ENCODE peak calls at places on chromosomes 16 and 17, in seven cellular contexts. One of them, this sample, is unnamed.

GRCh38 chr16:65308506-65308905 is 186.6 kb upstream of the CDH11 start:
- DNase-seq in H1: no peak
- DNase-seq in mesendoderm: no peak
- DNase-seq in trophoblast cell: no peak
- DNase-seq in IMR-90: no peak
- DNase-seq in H9: no peak
- DNase-seq in mesenchymal stem cell: no peak
- DNase-seq in this sample: no peak

GRCh38 chr16:88639231-88640038 is 1.1 kb downstream of the IL17C start:
- DNase-seq in trophoblast cell: peak
- DNase-seq in H9: peak
- DNase-seq in mesendoderm: peak
- DNase-seq in IMR-90: no peak
- DNase-seq in H1: peak
- DNase-seq in mesenchymal stem cell: no peak
- DNase-seq in this sample: no peak

GRCh38 chr16:69005641-69006355 is 99.7 kb upstream of the HAS3 start:
- DNase-seq in mesenchymal stem cell: no peak
- DNase-seq in trophoblast cell: no peak
- DNase-seq in mesendoderm: no peak
- DNase-seq in H1: no peak
- DNase-seq in IMR-90: no peak
- DNase-seq in H9: no peak
- DNase-seq in this sample: no peak

GRCh38 chr17:57892820-57893595 is 43.2 kb upstream of the MRPS23 start:
- DNase-seq in H9: peak
- DNase-seq in mesendoderm: peak
- DNase-seq in trophoblast cell: peak
- DNase-seq in H1: peak
- DNase-seq in mesenchymal stem cell: peak
- DNase-seq in IMR-90: peak
- DNase-seq in this sample: peak

GRCh38 chr16:19771796-19772195 is 53.7 kb downstream of the IQCK start:
- DNase-seq in H1: no peak
- DNase-seq in trophoblast cell: no peak
- DNase-seq in IMR-90: no peak
- DNase-seq in mesenchymal stem cell: no peak
- DNase-seq in mesendoderm: no peak
- DNase-seq in H9: no peak
- DNase-seq in this sample: no peak

GRCh38 chr16:54931041-54931756 is 534 bp downstream of the IRX5 start:
- DNase-seq in trophoblast cell: no peak
- DNase-seq in mesendoderm: peak
- DNase-seq in IMR-90: no peak
- DNase-seq in H9: peak
- DNase-seq in H1: peak
- DNase-seq in mesenchymal stem cell: peak
- DNase-seq in this sample: peak

GRCh38 chr17:9987779-9988585 is 82.9 kb upstream of the RCVRN start:
- DNase-seq in trophoblast cell: no peak
- DNase-seq in H1: peak
- DNase-seq in H9: peak
- DNase-seq in mesendoderm: peak
- DNase-seq in IMR-90: peak
- DNase-seq in mesenchymal stem cell: peak
- DNase-seq in this sample: peak

GRCh38 chr17:3710951-3711383 is 12.7 kb upstream of the HASPIN start:
- DNase-seq in mesendoderm: peak
- DNase-seq in H9: peak
- DNase-seq in trophoblast cell: peak
- DNase-seq in IMR-90: peak
- DNase-seq in H1: no peak
- DNase-seq in mesenchymal stem cell: peak
- DNase-seq in this sample: no peak

GRCh38 chr16:81553080-81553813 is 108.6 kb downstream of the CMIP start:
- DNase-seq in trophoblast cell: no peak
- DNase-seq in mesendoderm: no peak
- DNase-seq in mesenchymal stem cell: no peak
- DNase-seq in H1: no peak
- DNase-seq in IMR-90: peak
- DNase-seq in H9: no peak
- DNase-seq in this sample: no peak

GRCh38 chr17:80008383-80008840 is 27.3 kb downstream of the TBC1D16 start:
- DNase-seq in H1: peak
- DNase-seq in H9: peak
- DNase-seq in mesenchymal stem cell: peak
- DNase-seq in trophoblast cell: peak
- DNase-seq in mesendoderm: peak
- DNase-seq in IMR-90: peak
- DNase-seq in this sample: peak

GRCh38 chr17:33732116-33732515 is 439.0 kb upstream of the ASIC2 start:
- DNase-seq in H9: no peak
- DNase-seq in mesenchymal stem cell: no peak
- DNase-seq in mesendoderm: peak
- DNase-seq in IMR-90: peak
- DNase-seq in trophoblast cell: no peak
- DNase-seq in H1: no peak
- DNase-seq in this sample: peak

GRCh38 chr17:38925263-38925995 is at the start of gene LASP1NB:
- DNase-seq in trophoblast cell: no peak
- DNase-seq in mesendoderm: peak
- DNase-seq in IMR-90: peak
- DNase-seq in mesenchymal stem cell: no peak
- DNase-seq in H9: peak
- DNase-seq in H1: peak
- DNase-seq in this sample: no peak
- H3K4ac ChIP-seq in trophoblast cell: no peak
- H3K4ac ChIP-seq in mesendoderm: no peak
- H3K4ac ChIP-seq in IMR-90: peak
- H3K4ac ChIP-seq in mesenchymal stem cell: no peak
- H3K4ac ChIP-seq in H9: no peak
- H3K4ac ChIP-seq in H1: no peak
- H3K4ac ChIP-seq in this sample: no peak

GRCh38 chr17:76153640-76154039 is 12.6 kb upstream of the FOXJ1 start:
- DNase-seq in IMR-90: peak
- DNase-seq in mesendoderm: peak
- DNase-seq in H1: no peak
- DNase-seq in trophoblast cell: no peak
- DNase-seq in H9: peak
- DNase-seq in mesenchymal stem cell: peak
- DNase-seq in this sample: no peak

GRCh38 chr17:76152580-76152979 is 11.5 kb upstream of the FOXJ1 start:
- DNase-seq in mesendoderm: peak
- DNase-seq in H9: peak
- DNase-seq in H1: no peak
- DNase-seq in trophoblast cell: no peak
- DNase-seq in IMR-90: no peak
- DNase-seq in mesenchymal stem cell: no peak
- DNase-seq in this sample: no peak

GRCh38 chr17:76150712-76151622 is 9.9 kb upstream of the FOXJ1 start:
- DNase-seq in mesenchymal stem cell: no peak
- DNase-seq in trophoblast cell: no peak
- DNase-seq in IMR-90: no peak
- DNase-seq in H9: peak
- DNase-seq in H1: no peak
- DNase-seq in mesendoderm: no peak
- DNase-seq in this sample: no peak

GRCh38 chr17:76153202-76153601 is 12.2 kb upstream of the FOXJ1 start:
- DNase-seq in IMR-90: no peak
- DNase-seq in mesendoderm: peak
- DNase-seq in mesenchymal stem cell: no peak
- DNase-seq in trophoblast cell: no peak
- DNase-seq in H9: peak
- DNase-seq in H1: no peak
- DNase-seq in this sample: no peak

GRCh38 chr17:76151896-76152454 is 10.9 kb upstream of the FOXJ1 start:
- DNase-seq in H9: peak
- DNase-seq in mesendoderm: no peak
- DNase-seq in H1: no peak
- DNase-seq in IMR-90: no peak
- DNase-seq in trophoblast cell: no peak
- DNase-seq in mesenchymal stem cell: no peak
- DNase-seq in this sample: no peak
- H2BK120ac ChIP-seq in H9: no peak
- H2BK120ac ChIP-seq in mesendoderm: no peak
- H2BK120ac ChIP-seq in H1: no peak
- H2BK120ac ChIP-seq in IMR-90: no peak
- H2BK120ac ChIP-seq in trophoblast cell: no peak
- H2BK120ac ChIP-seq in mesenchymal stem cell: no peak
- H2BK120ac ChIP-seq in this sample: no peak

GRCh38 chr17:16954541-16954940 is 17.4 kb downstream of the TNFRSF13B start:
- DNase-seq in IMR-90: no peak
- DNase-seq in mesendoderm: no peak
- DNase-seq in trophoblast cell: no peak
- DNase-seq in mesenchymal stem cell: no peak
- DNase-seq in H1: peak
- DNase-seq in H9: no peak
- DNase-seq in this sample: no peak
- H3K4ac ChIP-seq in IMR-90: no peak
- H3K4ac ChIP-seq in mesendoderm: no peak
- H3K4ac ChIP-seq in trophoblast cell: no peak
- H3K4ac ChIP-seq in mesenchymal stem cell: no peak
- H3K4ac ChIP-seq in H1: no peak
- H3K4ac ChIP-seq in H9: no peak
- H3K4ac ChIP-seq in this sample: no peak

GRCh38 chr16:71674229-71674628 is 48.2 kb downstream of the MARVELD3 start:
- DNase-seq in H9: no peak
- DNase-seq in H1: no peak
- DNase-seq in mesenchymal stem cell: no peak
- DNase-seq in mesendoderm: no peak
- DNase-seq in trophoblast cell: no peak
- DNase-seq in IMR-90: no peak
- DNase-seq in this sample: no peak
- H2BK120ac ChIP-seq in H9: no peak
- H2BK120ac ChIP-seq in H1: no peak
- H2BK120ac ChIP-seq in mesenchymal stem cell: no peak
- H2BK120ac ChIP-seq in mesendoderm: no peak
- H2BK120ac ChIP-seq in trophoblast cell: no peak
- H2BK120ac ChIP-seq in IMR-90: no peak
- H2BK120ac ChIP-seq in this sample: no peak

GRCh38 chr17:68943123-68943811 is 11.9 kb downstream of the ABCA8 start:
- DNase-seq in mesenchymal stem cell: no peak
- DNase-seq in IMR-90: no peak
- DNase-seq in mesendoderm: no peak
- DNase-seq in trophoblast cell: no peak
- DNase-seq in H9: no peak
- DNase-seq in H1: no peak
- DNase-seq in this sample: no peak

GRCh38 chr17:68942389-68942788 is 12.8 kb downstream of the ABCA8 start:
- DNase-seq in H9: no peak
- DNase-seq in IMR-90: no peak
- DNase-seq in mesendoderm: no peak
- DNase-seq in H1: no peak
- DNase-seq in trophoblast cell: no peak
- DNase-seq in mesenchymal stem cell: no peak
- DNase-seq in this sample: no peak

GRCh38 chr17:68939195-68939594 is 16.0 kb downstream of the ABCA8 start:
- DNase-seq in trophoblast cell: no peak
- DNase-seq in mesenchymal stem cell: no peak
- DNase-seq in H1: no peak
- DNase-seq in IMR-90: no peak
- DNase-seq in mesendoderm: no peak
- DNase-seq in H9: no peak
- DNase-seq in this sample: no peak

DNA sequence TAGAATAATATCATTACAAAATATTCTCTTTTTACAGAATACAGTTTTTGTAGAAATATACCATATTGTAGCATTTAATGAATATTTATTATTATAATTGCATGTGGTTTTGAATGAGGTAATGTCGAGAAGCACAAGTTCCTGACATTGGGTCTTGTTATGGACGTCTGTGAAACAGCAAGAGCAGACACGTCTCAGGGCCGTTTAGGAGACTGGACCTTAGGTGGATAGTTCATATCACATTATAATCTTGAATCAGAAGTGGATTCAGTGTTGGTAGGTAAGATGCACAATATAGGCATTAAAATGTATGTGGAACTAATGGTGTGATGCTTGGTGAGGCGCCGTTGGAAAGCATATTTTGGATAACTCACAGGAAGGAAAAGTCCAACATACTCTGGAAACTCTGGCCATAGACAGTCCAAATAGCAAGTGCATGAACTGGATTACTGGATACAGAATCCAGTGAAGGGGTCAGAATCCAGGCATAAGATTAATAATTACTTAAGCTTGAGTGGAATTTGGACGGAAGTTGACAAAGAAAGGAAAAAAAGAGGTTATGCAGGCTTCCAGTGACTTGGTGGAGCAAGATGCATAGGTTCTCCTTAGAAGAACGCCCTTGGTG is 17.2 kb downstream of the ABCA8 start:
- DNase-seq in H9: no peak
- DNase-seq in IMR-90: no peak
- DNase-seq in H1: no peak
- DNase-seq in trophoblast cell: no peak
- DNase-seq in mesenchymal stem cell: no peak
- DNase-seq in mesendoderm: no peak
- DNase-seq in this sample: no peak
- H3K4ac ChIP-seq in H9: no peak
- H3K4ac ChIP-seq in IMR-90: no peak
- H3K4ac ChIP-seq in H1: no peak
- H3K4ac ChIP-seq in trophoblast cell: no peak
- H3K4ac ChIP-seq in mesenchymal stem cell: no peak
- H3K4ac ChIP-seq in mesendoderm: no peak
- H3K4ac ChIP-seq in this sample: no peak

GRCh38 chr16:83682126-83682857 is 125.5 kb upstream of the HSBP1 start:
- DNase-seq in IMR-90: no peak
- DNase-seq in H9: no peak
- DNase-seq in H1: no peak
- DNase-seq in mesenchymal stem cell: peak
- DNase-seq in trophoblast cell: no peak
- DNase-seq in mesendoderm: no peak
- DNase-seq in this sample: no peak

GRCh38 chr16:83689385-83689831 is 118.4 kb upstream of the HSBP1 start:
- DNase-seq in mesenchymal stem cell: peak
- DNase-seq in H1: no peak
- DNase-seq in trophoblast cell: peak
- DNase-seq in mesendoderm: peak
- DNase-seq in H9: no peak
- DNase-seq in IMR-90: peak
- DNase-seq in this sample: no peak

GRCh38 chr16:83682858-83683235 is 124.9 kb upstream of the HSBP1 start:
- DNase-seq in H9: no peak
- DNase-seq in mesenchymal stem cell: peak
- DNase-seq in mesendoderm: no peak
- DNase-seq in H1: no peak
- DNase-seq in IMR-90: no peak
- DNase-seq in trophoblast cell: no peak
- DNase-seq in this sample: no peak

GRCh38 chr16:83686726-83687125 is 121.1 kb upstream of the HSBP1 start:
- DNase-seq in H9: no peak
- DNase-seq in trophoblast cell: no peak
- DNase-seq in mesendoderm: no peak
- DNase-seq in mesenchymal stem cell: no peak
- DNase-seq in H1: no peak
- DNase-seq in IMR-90: no peak
- DNase-seq in this sample: no peak

GRCh38 chr16:83685615-83686165 is 122.1 kb upstream of the HSBP1 start:
- DNase-seq in mesendoderm: no peak
- DNase-seq in trophoblast cell: no peak
- DNase-seq in IMR-90: no peak
- DNase-seq in H9: no peak
- DNase-seq in H1: no peak
- DNase-seq in mesenchymal stem cell: no peak
- DNase-seq in this sample: no peak
- H2BK120ac ChIP-seq in mesendoderm: no peak
- H2BK120ac ChIP-seq in trophoblast cell: no peak
- H2BK120ac ChIP-seq in IMR-90: no peak
- H2BK120ac ChIP-seq in H9: no peak
- H2BK120ac ChIP-seq in H1: no peak
- H2BK120ac ChIP-seq in mesenchymal stem cell: no peak
- H2BK120ac ChIP-seq in this sample: no peak